ENCODE peak calls at places on chromosomes 6 and 20, in seven cellular contexts. Y is lung, J is A549, R is tibial artery, W is cardiac muscle cell, H is tibial nerve, Q is breast epithelium. S is an unnamed sample.

GRCh38 chr6:21885532-21886089 is 292.1 kb downstream of the SOX4 start:
- DNase-seq in Y (no peak), J (peak), R (peak), W (peak), H (peak), Q (peak), S (no peak)

GRCh38 chr20:17225891-17226409 is 890 bp upstream of the PCSK2 start:
- DNase-seq in Y (no peak), J (no peak), R (no peak), W (peak), H (no peak), Q (no peak), S (no peak)

GRCh38 chr6:30819287-30819917 is 64.9 kb upstream of the DDR1 start:
- DNase-seq in Y (no peak), J (no peak), R (no peak), W (no peak), H (no peak), Q (no peak), S (no peak)

GRCh38 chr6:117496383-117496990 is 14.0 kb downstream of the DCBLD1 start:
- DNase-seq in Y (no peak), J (no peak), R (no peak), W (no peak), H (no peak), Q (no peak), S (no peak)

GRCh38 chr6:106670236-106670635 is 40.9 kb downstream of the QRSL1 start:
- DNase-seq in Y (no peak), J (no peak), R (no peak), W (no peak), H (no peak), Q (no peak), S (no peak)

GRCh38 chr6:104887350-104887749 is 27.6 kb upstream of the HACE1 start:
- DNase-seq in Y (no peak), J (no peak), R (no peak), W (peak), H (no peak), Q (no peak), S (peak)

GRCh38 chr20:44405246-44405645 is 49.7 kb downstream of the HNF4A start:
- DNase-seq in Y (no peak), J (no peak), R (no peak), W (no peak), H (no peak), Q (no peak), S (no peak)

GRCh38 chr6:75524322-75524972 is 30.8 kb upstream of the FILIP1 start:
- DNase-seq in Y (peak), J (peak), R (no peak), W (no peak), H (no peak), Q (no peak), S (no peak)

GRCh38 chr6:137923866-137924616 is 57.0 kb downstream of the TNFAIP3 start:
- DNase-seq in Y (no peak), J (no peak), R (no peak), W (no peak), H (no peak), Q (no peak), S (no peak)

GRCh38 chr6:121748850-121749249 is 313.4 kb downstream of the GJA1 start:
- DNase-seq in Y (no peak), J (no peak), R (no peak), W (no peak), H (no peak), Q (no peak), S (no peak)

GRCh38 chr6:11043961-11044711 is at the start of gene ELOVL2:
- DNase-seq in Y (no peak), J (peak), R (no peak), W (peak), H (no peak), Q (no peak), S (no peak)

GRCh38 chr6:11040134-11040533 is 4.0 kb downstream of the ELOVL2 start:
- DNase-seq in Y (no peak), J (no peak), R (no peak), W (no peak), H (no peak), Q (no peak), S (no peak)

GRCh38 chr6:11042750-11043551 is 1.2 kb downstream of the ELOVL2 start:
- DNase-seq in Y (no peak), J (no peak), R (no peak), W (no peak), H (no peak), Q (no peak), S (no peak)

GRCh38 chr6:11043552-11043960 is 549 bp downstream of the ELOVL2 start:
- DNase-seq in Y (no peak), J (peak), R (no peak), W (peak), H (no peak), Q (no peak), S (no peak)

GRCh38 chr6:11042025-11042749 is 1.9 kb downstream of the ELOVL2 start:
- DNase-seq in Y (no peak), J (no peak), R (no peak), W (no peak), H (no peak), Q (no peak), S (no peak)
- H3K4me3 ChIP-seq in Y (no peak), J (no peak), R (no peak), W (no peak), H (no peak), Q (no peak), S (no peak)

DNA sequence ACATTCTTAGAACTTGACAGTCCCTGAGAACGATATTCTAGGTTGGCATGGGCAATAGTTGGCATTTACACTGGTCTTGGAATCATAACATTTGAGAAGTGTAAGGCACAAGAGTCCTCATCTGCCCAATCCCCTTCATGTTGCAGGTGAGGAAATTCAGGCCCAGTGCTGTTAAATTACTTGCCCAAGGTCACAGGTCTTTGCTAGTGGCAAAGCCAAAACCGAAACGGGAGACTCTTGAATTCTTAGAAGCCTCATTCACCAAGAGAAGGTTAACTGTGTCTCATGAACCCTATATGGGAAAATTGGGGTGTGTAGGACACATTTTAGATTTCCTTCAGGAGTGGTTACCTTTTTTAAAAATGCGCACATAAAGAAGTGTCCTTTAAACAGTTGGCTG is 7.2 kb downstream of the E2F3 start:
- DNase-seq in Y (no peak), J (no peak), R (no peak), W (no peak), H (no peak), Q (no peak), S (no peak)
- H3K4me3 ChIP-seq in Y (no peak), J (no peak), R (no peak), W (no peak), H (no peak), Q (no peak), S (no peak)

DNA sequence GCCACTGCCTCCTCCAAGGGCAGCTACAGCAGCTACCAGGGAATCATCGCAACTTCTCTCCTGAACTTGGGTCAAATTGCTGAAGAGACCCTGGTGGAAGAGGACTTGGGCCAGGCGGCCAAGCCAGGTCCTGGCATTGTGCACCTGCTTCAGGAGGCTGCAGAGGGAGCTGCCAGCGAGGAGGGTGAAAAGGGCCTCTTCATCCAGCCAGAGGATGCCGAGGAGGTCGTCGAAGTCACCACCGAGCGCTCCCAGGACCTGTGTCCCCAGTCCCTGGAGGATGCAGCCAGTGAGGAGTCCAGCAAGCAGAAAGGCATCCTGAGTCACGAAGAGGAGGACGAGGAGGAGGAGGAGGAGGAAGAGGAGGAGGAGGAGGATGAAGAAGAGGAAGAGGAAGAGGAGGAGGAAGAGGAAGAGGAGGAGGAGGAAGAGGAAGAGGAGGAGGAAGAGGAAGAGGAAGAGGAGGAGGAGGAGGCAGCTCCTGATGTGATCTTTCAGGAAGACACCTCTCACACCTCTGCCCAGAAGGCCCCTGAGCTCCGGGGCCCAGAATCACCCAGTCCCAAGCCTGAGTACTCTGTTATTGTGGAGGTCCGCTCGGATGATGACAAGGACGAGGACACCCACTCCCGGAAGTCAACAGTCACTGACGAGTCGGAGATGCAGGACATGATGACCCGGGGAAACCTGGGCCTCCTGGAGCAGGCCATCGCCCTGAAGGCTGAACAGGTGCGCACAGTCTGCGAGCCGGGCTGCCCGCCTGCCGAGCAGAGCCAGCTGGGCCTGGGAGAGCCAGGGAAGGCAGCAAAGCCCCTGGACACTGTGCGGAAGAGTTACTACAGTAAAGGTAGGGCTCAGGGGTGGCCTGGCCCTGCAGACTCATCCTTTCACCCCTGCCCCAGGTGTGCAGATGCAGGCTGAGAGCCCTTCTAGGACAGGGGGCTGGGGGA is 43.7 kb downstream of the MYT1 start:
- DNase-seq in Y (no peak), J (no peak), R (no peak), W (no peak), H (no peak), Q (no peak), S (no peak)
- H3K4me3 ChIP-seq in Y (no peak), J (no peak), R (no peak), W (no peak), H (no peak), Q (no peak), S (no peak)

GRCh38 chr6:160013987-160014868 is 45.3 kb downstream of the IGF2R start:
- DNase-seq in Y (no peak), J (no peak), R (no peak), W (no peak), H (no peak), Q (no peak), S (peak)
- H3K4me3 ChIP-seq in Y (no peak), J (no peak), R (no peak), W (no peak), H (no peak), Q (no peak), S (no peak)

GRCh38 chr6:139473731-139474130 is 99.3 kb upstream of the CITED2 start:
- DNase-seq in Y (no peak), J (no peak), R (no peak), W (no peak), H (no peak), Q (no peak), S (no peak)
- H3K4me3 ChIP-seq in Y (no peak), J (no peak), R (no peak), W (no peak), H (peak), Q (no peak), S (no peak)

GRCh38 chr20:49578436-49578835 is 10.5 kb upstream of the PTGIS start:
- DNase-seq in Y (no peak), J (no peak), R (peak), W (no peak), H (no peak), Q (no peak), S (no peak)

GRCh38 chr20:49579195-49579594 is 11.3 kb upstream of the PTGIS start:
- DNase-seq in Y (no peak), J (no peak), R (peak), W (no peak), H (no peak), Q (no peak), S (no peak)

GRCh38 chr20:49581482-49581881 is 13.5 kb upstream of the PTGIS start:
- DNase-seq in Y (no peak), J (no peak), R (no peak), W (no peak), H (no peak), Q (no peak), S (no peak)

GRCh38 chr20:49580818-49581174 is 12.9 kb upstream of the PTGIS start:
- DNase-seq in Y (no peak), J (no peak), R (peak), W (no peak), H (no peak), Q (no peak), S (no peak)

DNA sequence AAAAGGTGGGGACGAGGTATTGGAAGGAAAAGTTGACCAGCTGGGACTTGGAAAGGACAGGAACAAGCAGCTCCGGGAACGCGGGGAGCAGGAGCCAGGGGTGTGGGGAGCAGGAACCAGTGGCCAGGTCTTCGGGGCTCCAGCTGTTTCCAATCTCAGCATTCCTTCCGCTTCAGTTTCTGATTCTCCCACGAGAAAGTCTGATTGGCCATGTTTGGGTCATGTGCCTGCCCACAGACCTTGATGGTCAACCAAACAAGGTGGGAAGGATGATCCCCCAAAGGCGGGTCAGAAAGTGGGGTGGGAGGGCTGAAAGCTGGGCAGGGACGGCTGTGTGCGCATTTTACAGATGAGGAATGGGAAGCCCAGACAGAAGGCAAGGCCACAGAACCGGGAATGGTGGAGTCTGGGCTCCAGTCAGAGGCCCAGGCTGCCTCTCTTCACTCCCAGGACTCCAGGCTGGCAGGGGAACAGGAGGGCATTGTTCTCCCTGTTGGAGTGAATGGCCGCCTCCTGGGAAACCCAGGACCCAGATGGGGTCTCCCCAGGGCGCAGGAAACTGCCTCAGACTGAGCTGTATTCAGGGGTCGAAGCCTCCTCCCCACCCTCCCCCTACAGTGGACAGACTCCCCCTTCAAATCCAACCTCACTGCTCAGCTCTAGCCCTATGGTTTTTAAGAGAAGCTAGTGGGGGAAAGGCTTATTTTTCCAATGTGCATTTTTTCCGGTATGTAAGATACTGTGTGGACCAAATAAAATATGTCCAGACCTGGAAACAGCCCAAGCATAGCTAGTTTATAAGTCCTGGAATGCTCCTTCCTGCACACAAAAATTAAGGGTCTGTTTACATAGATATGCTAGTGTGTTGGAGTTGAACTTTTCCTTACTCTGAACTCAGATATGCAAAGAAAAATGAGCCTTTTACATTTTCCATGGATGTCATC is 12.2 kb upstream of the PTGIS start:
- DNase-seq in Y (no peak), J (no peak), R (peak), W (no peak), H (no peak), Q (no peak), S (no peak)
- H3K4me3 ChIP-seq in Y (no peak), J (no peak), R (no peak), W (no peak), H (no peak), Q (no peak), S (no peak)

S was measured in Jurkat, Clone E6-1.